ENCODE peak calls at places on chromosomes 12 and 14, in five cellular contexts. One of them, this sample, is unnamed.

GRCh38 chr14:74596747-74597456 is 15.1 kb downstream of the LTBP2 start:
- DNase-seq in endothelial cell of umbilical vein: no peak
- DNase-seq in H1: no peak
- DNase-seq in body of pancreas: no peak
- DNase-seq in right lobe of liver: no peak
- DNase-seq in this sample: peak; percentile 26

GRCh38 chr12:52971701-52972329 is 22.9 kb downstream of the KRT18 start:
- DNase-seq in right lobe of liver: no peak
- DNase-seq in body of pancreas: no peak
- DNase-seq in endothelial cell of umbilical vein: no peak
- DNase-seq in H1: no peak
- DNase-seq in this sample: no peak

GRCh38 chr12:113003631-113004030 is 25.3 kb downstream of the OAS2 start:
- DNase-seq in H1: no peak
- DNase-seq in body of pancreas: no peak
- DNase-seq in endothelial cell of umbilical vein: no peak
- DNase-seq in right lobe of liver: no peak
- DNase-seq in this sample: no peak

GRCh38 chr14:99686557-99687283 is 2.6 kb downstream of the CYP46A1 start:
- DNase-seq in body of pancreas: no peak
- DNase-seq in right lobe of liver: peak; percentile 25
- DNase-seq in H1: peak; percentile 20
- DNase-seq in endothelial cell of umbilical vein: no peak
- DNase-seq in this sample: no peak

GRCh38 chr14:35319509-35319908 is 27.3 kb downstream of the PSMA6 start:
- DNase-seq in endothelial cell of umbilical vein: no peak
- DNase-seq in body of pancreas: no peak
- DNase-seq in right lobe of liver: no peak
- DNase-seq in H1: no peak
- DNase-seq in this sample: no peak

GRCh38 chr14:91963465-91963864 is 16.0 kb upstream of the FBLN5 start:
- DNase-seq in body of pancreas: no peak
- DNase-seq in right lobe of liver: no peak
- DNase-seq in endothelial cell of umbilical vein: no peak
- DNase-seq in H1: no peak
- DNase-seq in this sample: no peak

GRCh38 chr12:48793696-48794095 is 4.8 kb upstream of the ADCY6 start:
- DNase-seq in endothelial cell of umbilical vein: no peak
- DNase-seq in right lobe of liver: no peak
- DNase-seq in H1: no peak
- DNase-seq in body of pancreas: no peak
- DNase-seq in this sample: no peak

GRCh38 chr12:7645395-7646177 is 20.1 kb downstream of the APOBEC1 start:
- DNase-seq in H1: no peak
- DNase-seq in right lobe of liver: no peak
- DNase-seq in endothelial cell of umbilical vein: peak; percentile 34
- DNase-seq in body of pancreas: peak; percentile 51
- DNase-seq in this sample: no peak

GRCh38 chr12:98644433-98644711 is 216 bp downstream of the IKBIP start:
- DNase-seq in H1: no peak
- DNase-seq in right lobe of liver: peak; percentile 58
- DNase-seq in endothelial cell of umbilical vein: no peak
- DNase-seq in body of pancreas: no peak
- DNase-seq in this sample: no peak

GRCh38 chr12:112347521-112347920 is 34.7 kb downstream of the HECTD4 start:
- DNase-seq in endothelial cell of umbilical vein: no peak
- DNase-seq in H1: no peak
- DNase-seq in right lobe of liver: no peak
- DNase-seq in body of pancreas: no peak
- DNase-seq in this sample: no peak

GRCh38 chr12:124567035-124567672 is at the start of gene NCOR2:
- DNase-seq in H1: peak; percentile 72
- DNase-seq in right lobe of liver: peak; percentile 59
- DNase-seq in body of pancreas: no peak
- DNase-seq in endothelial cell of umbilical vein: no peak
- DNase-seq in this sample: peak; percentile 81

GRCh38 chr14:85587152-85587697 is 57.3 kb downstream of the FLRT2 start:
- DNase-seq in body of pancreas: no peak
- DNase-seq in endothelial cell of umbilical vein: no peak
- DNase-seq in H1: no peak
- DNase-seq in right lobe of liver: no peak
- DNase-seq in this sample: no peak

GRCh38 chr12:66725031-66725430 is 46.2 kb upstream of the GRIP1 start:
- DNase-seq in endothelial cell of umbilical vein: no peak
- DNase-seq in right lobe of liver: no peak
- DNase-seq in body of pancreas: no peak
- DNase-seq in H1: no peak
- DNase-seq in this sample: no peak

DNA sequence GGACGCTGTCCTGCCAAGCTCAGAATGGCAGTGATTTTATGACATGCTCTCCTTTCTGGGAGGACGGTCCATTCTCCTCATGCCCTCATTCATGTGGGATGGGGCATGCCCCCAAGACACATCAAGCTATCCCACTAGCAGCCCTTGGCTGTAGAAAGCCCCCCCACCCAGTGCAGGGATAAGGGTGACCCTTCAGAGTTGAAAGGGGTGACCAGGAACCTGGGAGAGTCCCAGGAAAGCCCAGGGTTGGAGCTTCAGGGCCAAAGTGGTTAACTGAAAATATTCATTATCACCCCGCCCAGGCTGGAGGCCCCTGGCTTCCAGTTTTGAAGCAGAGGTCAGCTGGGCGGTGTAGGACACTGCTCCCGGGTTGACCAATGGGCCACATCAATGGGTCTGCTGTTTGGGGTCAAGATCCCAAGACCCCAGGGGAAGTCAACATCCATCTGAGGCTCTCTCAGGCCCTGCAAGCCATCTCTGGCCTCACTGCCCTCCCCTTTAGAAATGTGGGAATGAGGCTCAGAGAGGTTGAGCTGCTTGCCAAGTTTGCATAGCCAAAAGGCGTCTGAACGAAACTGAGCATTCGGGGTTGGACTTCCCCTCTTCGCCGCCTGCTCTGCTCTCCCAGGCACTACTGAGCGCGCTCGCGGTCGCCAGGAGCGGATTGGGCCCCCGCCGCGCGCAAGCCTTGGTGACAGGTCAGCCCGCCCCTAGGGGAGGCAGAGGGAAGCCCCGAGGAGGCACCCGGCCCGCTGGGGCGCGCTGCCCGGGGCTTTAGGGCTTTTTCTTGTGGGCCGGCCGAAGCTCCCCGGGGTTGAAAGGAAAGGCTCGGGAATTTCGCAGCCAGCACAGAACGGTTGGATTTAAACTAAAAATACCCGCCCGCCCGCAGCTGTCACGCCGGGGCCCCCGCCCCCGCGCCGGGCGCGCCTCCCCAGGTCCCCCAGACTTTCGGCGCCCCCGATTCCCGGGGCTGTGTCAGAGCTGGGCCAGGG is 630 bp downstream of the SYNE3 start:
- DNase-seq in right lobe of liver: peak; percentile 75
- DNase-seq in body of pancreas: peak; percentile 67
- DNase-seq in endothelial cell of umbilical vein: peak; percentile 49
- DNase-seq in H1: peak; percentile 73
- DNase-seq in this sample: peak; percentile 90
- H3K4me1 ChIP-seq in right lobe of liver: peaks cover 5% of the 10 kb centered on the region
- H3K4me1 ChIP-seq in body of pancreas: peaks cover 25% of the 10 kb centered on the region
- H3K4me1 ChIP-seq in endothelial cell of umbilical vein: peaks cover 55% of the 10 kb centered on the region
- H3K4me1 ChIP-seq in H1: peaks cover 11% of the 10 kb centered on the region
- H3K4me1 ChIP-seq in this sample: peaks cover 19% of the 10 kb centered on the region

GRCh38 chr12:105623337-105623736 is 292.8 kb downstream of the C12orf75 start:
- DNase-seq in endothelial cell of umbilical vein: no peak
- DNase-seq in right lobe of liver: no peak
- DNase-seq in body of pancreas: no peak
- DNase-seq in H1: no peak
- DNase-seq in this sample: no peak
- H3K27ac ChIP-seq in endothelial cell of umbilical vein: no peak overlapping the region
- H3K27ac ChIP-seq in right lobe of liver: no peak overlapping the region
- H3K27ac ChIP-seq in body of pancreas: no peak overlapping the region
- H3K27ac ChIP-seq in H1: no peak overlapping the region
- H3K27ac ChIP-seq in this sample: no peak overlapping the region

GRCh38 chr12:122732611-122733010 is 2.0 kb upstream of the HCAR1 start:
- DNase-seq in body of pancreas: no peak
- DNase-seq in H1: no peak
- DNase-seq in right lobe of liver: no peak
- DNase-seq in endothelial cell of umbilical vein: no peak
- DNase-seq in this sample: no peak

GRCh38 chr12:122732170-122732569 is 1.5 kb upstream of the HCAR1 start:
- DNase-seq in endothelial cell of umbilical vein: no peak
- DNase-seq in body of pancreas: no peak
- DNase-seq in right lobe of liver: no peak
- DNase-seq in H1: no peak
- DNase-seq in this sample: no peak

GRCh38 chr12:122726056-122726558 is 4.5 kb downstream of the HCAR1 start:
- DNase-seq in body of pancreas: no peak
- DNase-seq in right lobe of liver: no peak
- DNase-seq in endothelial cell of umbilical vein: peak; percentile 75
- DNase-seq in H1: no peak
- DNase-seq in this sample: no peak

GRCh38 chr12:122729583-122730214 is 945 bp downstream of the HCAR1 start:
- DNase-seq in body of pancreas: no peak
- DNase-seq in H1: no peak
- DNase-seq in right lobe of liver: no peak
- DNase-seq in endothelial cell of umbilical vein: no peak
- DNase-seq in this sample: no peak

DNA sequence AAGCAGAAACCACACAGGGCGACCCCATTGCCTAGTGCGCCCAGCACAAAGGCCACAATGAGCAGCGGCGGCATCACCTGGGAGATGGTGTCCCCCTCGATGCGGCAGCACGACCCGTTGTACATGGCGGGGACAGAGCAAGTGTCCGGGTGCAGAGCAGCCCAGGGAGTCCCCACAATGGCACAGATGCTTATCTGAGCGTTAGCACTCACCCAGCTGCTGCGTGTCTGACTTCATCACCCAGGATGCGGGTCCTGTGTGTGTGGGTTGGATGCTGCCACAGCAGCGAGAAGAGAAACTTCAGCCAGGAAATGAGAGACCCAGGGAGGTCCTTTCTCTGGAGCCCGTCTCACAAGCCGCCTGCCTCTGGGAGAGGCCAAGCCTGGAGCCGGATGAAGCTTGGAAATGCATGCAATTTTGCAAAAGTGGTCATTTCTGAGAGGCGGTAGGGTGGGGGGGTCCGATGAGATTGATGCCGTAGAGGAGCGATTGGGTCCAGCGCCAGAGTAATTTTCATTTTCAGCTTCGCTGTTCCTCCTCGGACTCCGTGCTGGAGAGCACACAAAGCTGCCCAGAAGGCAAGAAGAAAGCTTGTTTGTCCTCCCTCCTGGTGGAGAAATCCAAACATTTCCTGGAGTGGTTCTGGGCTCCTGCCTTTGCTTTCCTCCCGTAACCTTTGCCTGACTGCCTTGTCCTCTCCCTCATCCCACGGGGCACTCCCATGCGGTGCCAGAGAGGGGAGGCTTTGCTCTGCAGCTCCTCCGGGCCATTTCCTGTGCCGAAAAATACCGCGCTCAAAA is at the start of gene HCAR1:
- DNase-seq in right lobe of liver: no peak
- DNase-seq in body of pancreas: no peak
- DNase-seq in endothelial cell of umbilical vein: no peak
- DNase-seq in H1: no peak
- DNase-seq in this sample: no peak
- TF ChIP-seq CTCF in right lobe of liver: no peak
- TF ChIP-seq CTCF in body of pancreas: no peak
- TF ChIP-seq CTCF in endothelial cell of umbilical vein: no peak
- TF ChIP-seq CTCF in H1: no peak
- TF ChIP-seq CTCF in this sample: no peak

DNA sequence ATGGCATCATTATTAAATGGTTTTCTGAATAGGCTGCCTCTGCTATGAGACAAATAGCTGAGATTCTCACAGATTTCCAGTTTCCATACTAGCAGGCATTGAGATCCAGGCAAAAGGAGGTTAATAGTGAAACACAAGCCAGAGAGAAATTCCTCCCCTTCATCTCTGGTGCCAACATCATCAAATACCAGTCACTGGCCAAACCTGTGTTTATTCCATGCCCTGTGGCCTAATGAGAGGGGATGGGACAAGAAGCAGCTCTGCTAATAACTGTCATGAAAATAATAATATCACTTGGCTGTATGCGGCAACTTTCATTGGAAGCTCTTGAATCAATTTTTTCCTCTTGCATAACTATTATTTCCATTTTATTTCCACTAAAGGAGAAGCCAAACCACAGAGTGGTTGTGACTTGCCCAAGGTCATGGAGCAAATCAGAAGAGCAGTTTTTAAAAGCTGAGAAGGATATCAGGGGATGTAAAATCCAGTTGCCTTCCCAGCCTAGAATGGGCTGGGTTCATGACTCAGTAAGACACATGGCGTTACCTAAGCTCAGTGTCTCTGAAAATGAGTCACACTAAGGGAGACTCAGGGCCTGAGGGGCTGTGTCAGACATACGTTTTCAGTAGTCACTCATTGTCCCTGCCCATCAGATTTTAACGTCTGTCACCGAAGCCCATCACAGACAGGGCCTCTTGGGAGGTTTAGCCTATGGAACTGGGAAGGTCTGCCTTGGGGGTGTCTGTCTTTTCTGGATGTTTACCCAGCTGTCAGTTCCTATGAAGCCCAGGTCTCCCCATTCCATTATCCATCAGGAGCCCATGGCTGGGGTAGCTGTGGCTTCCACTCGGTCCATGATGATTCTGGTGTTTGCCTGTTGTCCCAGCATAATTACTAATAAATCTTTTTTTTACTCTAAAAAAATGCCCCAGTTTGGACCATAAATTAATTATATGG is 208.8 kb upstream of the EEA1 start:
- DNase-seq in body of pancreas: no peak
- DNase-seq in H1: no peak
- DNase-seq in endothelial cell of umbilical vein: no peak
- DNase-seq in right lobe of liver: no peak
- DNase-seq in this sample: no peak
- H3K4me1 ChIP-seq in body of pancreas: peaks cover 8% of the 10 kb centered on the region
- H3K4me1 ChIP-seq in H1: no peaks in the 10 kb centered on the region
- H3K4me1 ChIP-seq in endothelial cell of umbilical vein: peaks cover 17% of the 10 kb centered on the region
- H3K4me1 ChIP-seq in right lobe of liver: peaks cover 37% of the 10 kb centered on the region
- H3K4me1 ChIP-seq in this sample: peaks cover 13% of the 10 kb centered on the region

DNA sequence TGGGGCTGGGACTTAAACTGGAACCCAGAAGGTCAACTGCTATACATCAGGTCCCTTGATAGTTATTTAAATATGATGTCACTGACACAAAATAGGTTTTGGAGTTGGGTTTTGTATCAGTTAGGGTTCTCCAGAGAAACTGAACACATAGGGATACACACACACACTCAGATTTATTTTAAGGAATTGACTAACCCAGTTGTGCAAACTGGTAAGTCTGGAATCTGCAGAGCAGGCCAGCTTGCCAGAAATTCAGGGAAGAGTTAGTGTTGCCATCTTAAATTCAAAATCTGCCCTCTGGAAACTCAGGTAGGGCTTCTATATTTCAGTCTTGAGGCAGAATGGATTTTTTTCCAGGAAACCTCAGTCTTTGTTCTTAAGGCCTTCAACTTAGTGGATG is 36.9 kb downstream of the MAPK1IP1L start:
- DNase-seq in right lobe of liver: no peak
- DNase-seq in endothelial cell of umbilical vein: no peak
- DNase-seq in H1: no peak
- DNase-seq in body of pancreas: no peak
- DNase-seq in this sample: no peak
- H3K27ac ChIP-seq in right lobe of liver: no peak overlapping the region
- H3K27ac ChIP-seq in endothelial cell of umbilical vein: no peak overlapping the region
- H3K27ac ChIP-seq in H1: no peak overlapping the region
- H3K27ac ChIP-seq in body of pancreas: no peak overlapping the region
- H3K27ac ChIP-seq in this sample: no peak overlapping the region